ENCODE peak calls at places on chromosomes 6 and 20, in ten cellular contexts. S, U, M, N, Q, D, R, B, A and E are unnamed samples.

GRCh38 chr6:4800662-4801061 is 24.5 kb downstream of the CDYL start:
- DNase-seq in R (no peak), U (no peak), A (no peak), B (no peak), Q (no peak), M (no peak), S (no peak), D (no peak), N (no peak), E (no peak)

GRCh38 chr6:40782355-40782754 is 195.2 kb upstream of the LRFN2 start:
- DNase-seq in B (no peak), D (no peak), Q (no peak), U (no peak), M (no peak), A (no peak), R (no peak), S (no peak), N (no peak), E (no peak)

GRCh38 chr6:165184192-165184979 is 125.0 kb downstream of the C6orf118 start:
- DNase-seq in S (peak), Q (no peak), N (no peak), M (peak), D (peak), U (no peak), B (no peak), R (no peak), A (no peak), E (no peak)

GRCh38 chr6:129191275-129191674 is 308.3 kb downstream of the LAMA2 start:
- DNase-seq in Q (no peak), M (no peak), B (no peak), D (no peak), S (no peak), A (no peak), N (no peak), U (no peak), R (no peak), E (no peak)

GRCh38 chr6:21893778-21894177 is 300.2 kb downstream of the SOX4 start:
- DNase-seq in R (no peak), M (no peak), N (peak), U (no peak), B (no peak), S (no peak), D (no peak), A (no peak), Q (no peak), E (no peak)

GRCh38 chr6:115540077-115540869 is 520.4 kb downstream of the FRK start:
- DNase-seq in U (no peak), A (no peak), S (no peak), B (no peak), Q (no peak), R (no peak), M (no peak), D (no peak), N (no peak), E (no peak)

GRCh38 chr6:13302751-13303667 is 25.3 kb downstream of the TBC1D7 start:
- DNase-seq in U (peak), M (peak), A (no peak), N (peak), R (peak), B (peak), Q (peak), S (peak), D (peak), E (peak)

GRCh38 chr20:62359491-62360121 is 7.5 kb downstream of the LAMA5 start:
- DNase-seq in U (peak), D (peak), S (peak), M (peak), B (peak), A (peak), R (peak), Q (no peak), N (no peak), E (no peak)

GRCh38 chr6:109739671-109740070 is 48.6 kb downstream of the FIG4 start:
- DNase-seq in B (no peak), S (no peak), U (no peak), M (no peak), N (no peak), Q (no peak), D (no peak), A (no peak), R (no peak), E (no peak)

GRCh38 chr6:46914279-46914810 is 7.4 kb downstream of the ADGRF5 start:
- DNase-seq in A (no peak), S (no peak), N (peak), Q (no peak), M (no peak), R (no peak), U (no peak), D (peak), B (no peak), E (no peak)

GRCh38 chr6:84551797-84552196 is 212.6 kb downstream of the TBX18 start:
- DNase-seq in M (no peak), N (no peak), Q (no peak), D (no peak), S (no peak), B (no peak), R (no peak), A (no peak), U (no peak), E (no peak)

GRCh38 chr6:53119349-53119748 is 29.3 kb downstream of the GCM1 start:
- DNase-seq in R (no peak), D (peak), Q (no peak), S (no peak), M (no peak), B (peak), N (peak), A (no peak), U (no peak), E (peak)

GRCh38 chr6:26575494-26575939 is 21.2 kb upstream of the ABT1 start:
- DNase-seq in R (no peak), M (no peak), S (no peak), N (peak), B (peak), D (no peak), U (no peak), A (no peak), Q (peak), E (peak)

GRCh38 chr6:24444588-24444987 is 41.9 kb downstream of the MRS2 start:
- DNase-seq in Q (no peak), D (no peak), S (no peak), A (no peak), B (no peak), R (no peak), U (no peak), N (no peak), M (no peak), E (no peak)

GRCh38 chr20:34916774-34917354 is 38.7 kb downstream of the GSS start:
- DNase-seq in Q (no peak), U (no peak), B (no peak), S (no peak), M (no peak), D (no peak), N (no peak), A (no peak), R (peak), E (no peak)

DNA sequence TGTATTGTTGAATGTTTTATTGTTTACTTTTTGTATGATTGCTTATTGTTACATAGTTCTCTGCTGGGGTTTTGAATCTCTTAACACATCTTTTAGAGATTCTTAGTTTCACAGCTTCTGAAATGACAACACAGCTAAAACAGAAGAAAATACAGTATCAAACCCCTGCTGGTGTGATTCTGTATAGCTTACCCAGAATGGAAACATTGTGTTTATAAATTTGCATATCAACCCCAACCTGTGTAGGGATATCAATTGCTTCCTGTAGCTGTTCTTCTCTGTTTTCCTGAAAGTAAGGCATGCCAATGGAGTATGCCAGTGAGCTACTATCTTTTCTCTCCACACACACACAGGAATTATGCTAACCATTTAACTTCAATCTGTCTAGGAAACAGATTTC is 64.3 kb upstream of the ID4 start:
- DNase-seq in N (no peak), Q (no peak), D (no peak), R (no peak), A (no peak), M (no peak), S (no peak), B (no peak), U (no peak), E (no peak)
- TF ChIP-seq CTCF in N (no peak), Q (no peak), D (no peak), R (no peak), A (no peak), M (no peak), S (no peak), B (no peak), U (no peak), E (peak)

GRCh38 chr6:163010145-163010544 is 282.4 kb downstream of the PACRG start:
- DNase-seq in D (no peak), R (no peak), S (no peak), B (no peak), A (no peak), M (no peak), Q (no peak), U (no peak), N (no peak), E (no peak)

GRCh38 chr6:163008626-163009025 is 280.9 kb downstream of the PACRG start:
- DNase-seq in A (no peak), N (no peak), S (no peak), U (no peak), Q (no peak), D (no peak), M (no peak), B (no peak), R (no peak), E (no peak)
- TF ChIP-seq CTCF in A (no peak), N (no peak), S (no peak), U (no peak), Q (no peak), D (no peak), M (no peak), B (no peak), R (no peak), E (no peak)

DNA sequence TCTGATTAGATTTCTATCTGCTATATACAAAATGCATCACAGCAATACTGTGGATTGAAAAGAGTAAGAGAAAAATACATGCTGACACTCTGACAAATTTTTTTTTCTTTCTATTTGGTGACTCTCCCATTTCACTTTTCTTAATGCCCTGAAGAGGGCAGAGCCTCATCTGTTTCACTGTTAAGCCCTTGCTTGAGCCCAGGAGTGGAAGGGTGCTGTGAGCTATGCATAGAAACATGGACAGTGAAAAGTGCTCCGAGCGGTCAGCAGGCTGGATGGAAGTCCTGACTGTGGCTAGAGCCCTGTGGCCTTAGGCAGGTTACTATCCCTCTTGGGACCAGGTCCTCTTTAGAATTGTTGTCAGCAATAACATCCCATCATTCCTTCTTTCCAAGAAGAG is 17.4 kb upstream of the CSE1L start:
- DNase-seq in S (no peak), U (no peak), R (no peak), B (no peak), Q (peak), D (peak), M (peak), A (no peak), N (peak), E (peak)
- TF ChIP-seq CTCF in S (no peak), U (no peak), R (no peak), B (peak), Q (peak), D (peak), M (peak), A (no peak), N (peak), E (peak)

GRCh38 chr6:3005874-3006273 is 6.2 kb downstream of the NQO2 start:
- DNase-seq in Q (no peak), M (no peak), S (no peak), A (no peak), R (peak), N (no peak), B (no peak), U (no peak), D (no peak), E (no peak)
- TF ChIP-seq CTCF in Q (no peak), M (no peak), S (no peak), A (no peak), R (no peak), N (no peak), B (no peak), U (no peak), D (no peak), E (no peak)

GRCh38 chr20:37276494-37277252 is 12.8 kb upstream of the MANBAL start:
- DNase-seq in M (peak), A (peak), Q (peak), S (peak), N (peak), U (peak), D (peak), R (peak), B (peak), E (peak)
- TF ChIP-seq CTCF in M (peak), A (no peak), Q (peak), S (peak), N (peak), U (no peak), D (peak), R (no peak), B (peak), E (peak)

DNA sequence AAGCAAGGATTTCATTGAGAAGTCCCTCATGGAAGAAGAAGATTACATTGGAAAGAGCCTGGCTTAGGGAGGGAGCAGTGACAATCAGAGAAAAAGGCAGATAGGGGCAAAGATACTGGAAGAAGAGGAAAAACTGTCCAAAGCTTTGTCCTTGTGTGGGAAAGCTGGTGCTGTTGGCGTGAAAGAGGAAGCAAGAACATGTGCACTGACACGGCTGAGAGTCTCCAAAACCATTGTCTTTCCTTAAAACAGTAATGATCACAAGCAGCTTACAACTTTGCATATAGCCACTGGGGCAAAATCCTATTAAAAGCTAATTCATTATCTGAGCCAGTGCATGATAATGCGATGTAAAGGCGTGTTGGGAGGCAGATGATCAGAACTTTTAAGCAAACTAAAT is 85.1 kb upstream of the ESR1 start:
- DNase-seq in B (no peak), A (no peak), R (no peak), U (no peak), S (no peak), M (no peak), D (no peak), Q (no peak), N (no peak), E (no peak)
- TF ChIP-seq CTCF in B (no peak), A (no peak), R (no peak), U (no peak), S (no peak), M (no peak), D (no peak), Q (no peak), N (no peak), E (no peak)

GRCh38 chr6:37698264-37699137 is 818 bp upstream of the MDGA1 start:
- DNase-seq in Q (peak), B (peak), S (peak), U (peak), A (peak), N (peak), M (peak), R (peak), D (peak), E (peak)
- TF ChIP-seq CTCF in Q (no peak), B (no peak), S (no peak), U (no peak), A (no peak), N (no peak), M (no peak), R (no peak), D (no peak), E (no peak)

GRCh38 chr6:148528292-148528691 is 185.7 kb downstream of the SASH1 start:
- DNase-seq in N (no peak), S (no peak), Q (peak), B (no peak), R (no peak), M (no peak), D (peak), U (no peak), A (no peak), E (no peak)
- TF ChIP-seq CTCF in N (no peak), S (no peak), Q (peak), B (peak), R (no peak), M (no peak), D (peak), U (no peak), A (no peak), E (peak)

DNA sequence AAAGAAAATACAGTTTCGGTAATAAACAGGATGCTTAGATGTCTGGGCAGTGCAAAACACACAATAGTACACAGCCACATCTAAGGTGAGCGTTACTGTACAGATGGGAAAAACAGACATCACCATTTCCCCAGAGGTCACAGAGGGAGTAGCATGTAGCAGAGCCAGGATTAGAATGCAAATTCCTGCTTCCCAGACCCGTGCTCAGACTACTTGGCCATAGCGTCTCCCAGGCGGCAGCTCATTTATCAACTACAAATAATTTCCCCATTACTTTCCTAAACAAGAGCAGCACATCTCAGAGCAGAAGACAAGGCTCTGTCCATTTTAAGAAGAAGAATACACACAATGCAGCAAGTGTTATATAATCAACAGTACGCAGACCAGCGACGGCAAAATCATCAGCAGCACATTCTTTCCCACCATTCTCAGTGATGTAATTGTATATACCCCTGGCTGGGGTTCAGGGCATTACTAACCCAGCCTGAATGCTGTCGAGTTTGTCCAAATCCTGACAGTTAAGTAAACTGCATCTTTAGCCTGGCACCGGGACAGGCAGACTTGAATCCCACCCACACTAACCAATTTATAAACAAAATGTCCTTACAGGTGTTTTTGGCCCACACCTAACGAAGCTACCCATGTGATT is 61.9 kb downstream of the CNKSR3 start:
- DNase-seq in U (peak), R (no peak), S (no peak), M (no peak), D (peak), Q (peak), A (no peak), N (peak), B (peak), E (peak)
- TF ChIP-seq CTCF in U (peak), R (no peak), S (no peak), M (no peak), D (peak), Q (peak), A (no peak), N (peak), B (peak), E (peak)